ENCODE peak calls at places on chromosome 13, in six cellular contexts. J is ovary; L is CD8-positive, alpha-beta memory T cell; Y is GM12878; Q is psoas muscle; W is osteoblast. O is an unnamed sample.
A peak's percentile ranks its signal among the peaks of the same experiment; 100 is the strongest.

GRCh38 chr13:71290963-71291937 is 575.8 kb downstream of the DACH1 start:
- DNase-seq in Y (peak; percentile 71), W (no peak), Q (no peak), L (peak; percentile 70), J (no peak), O (no peak)

GRCh38 chr13:26601669-26602068 is 44.2 kb downstream of the WASF3 start:
- DNase-seq in L (no peak), J (no peak), Y (peak; percentile 15), Q (no peak), W (no peak), O (no peak)

GRCh38 chr13:32537580-32538233 is 888 bp downstream of the N4BP2L2 start:
- DNase-seq in L (peak; percentile 59), Q (peak; percentile 39), J (peak; percentile 64), Y (no peak), W (peak; percentile 84), O (no peak)

GRCh38 chr13:63680704-63681103 is 2265.1 kb upstream of the PCDH20 start:
- DNase-seq in Y (no peak), Q (no peak), W (no peak), J (no peak), L (no peak), O (no peak)

GRCh38 chr13:50334092-50334778 is 319.0 kb downstream of the KCNRG start:
- DNase-seq in L (no peak), W (no peak), Y (no peak), Q (no peak), J (no peak), O (no peak)

GRCh38 chr13:97798171-97798821 is 155.2 kb upstream of the IPO5 start:
- DNase-seq in Y (no peak), W (no peak), L (no peak), Q (no peak), J (no peak), O (no peak)

GRCh38 chr13:75416327-75417005 is 65.5 kb downstream of the TBC1D4 start:
- DNase-seq in W (no peak), J (no peak), Q (no peak), L (no peak), Y (peak; percentile 36), O (no peak)

GRCh38 chr13:76991432-76991795 is 467 bp upstream of the CLN5 start:
- DNase-seq in Q (peak; percentile 48), L (peak; percentile 95), J (no peak), W (no peak), Y (peak; percentile 35), O (no peak)

GRCh38 chr13:75961911-75962310 is 325.8 kb downstream of the LMO7 start:
- DNase-seq in L (no peak), J (no peak), Y (no peak), Q (no peak), W (no peak), O (no peak)

GRCh38 chr13:25679936-25680335 is 308.2 kb downstream of the ATP8A2 start:
- DNase-seq in Y (no peak), W (no peak), L (no peak), Q (no peak), J (no peak), O (no peak)

GRCh38 chr13:59320021-59320420 is 843.7 kb downstream of the DIAPH3 start:
- DNase-seq in W (no peak), J (no peak), L (no peak), Q (no peak), Y (no peak), O (no peak)

GRCh38 chr13:27419333-27419732 is 5.1 kb upstream of the GTF3A start:
- DNase-seq in Q (no peak), L (no peak), J (no peak), W (no peak), Y (no peak), O (no peak)

GRCh38 chr13:35855531-35856019 is 275.6 kb downstream of the DCLK1 start:
- DNase-seq in L (no peak), J (no peak), W (no peak), Y (no peak), Q (no peak), O (no peak)

GRCh38 chr13:20546559-20546958 is 20.4 kb upstream of the IFT88 start:
- DNase-seq in Y (no peak), W (no peak), L (no peak), Q (no peak), J (no peak), O (no peak)

GRCh38 chr13:83378901-83379300 is 503.4 kb downstream of the SLITRK1 start:
- DNase-seq in L (no peak), Q (no peak), W (peak; percentile 52), J (no peak), Y (no peak), O (no peak)

GRCh38 chr13:73274147-73274546 is 215.3 kb downstream of the KLF5 start:
- DNase-seq in Y (no peak), J (no peak), W (no peak), Q (no peak), L (no peak), O (no peak)

GRCh38 chr13:112859817-112860190 is 109.2 kb upstream of the MCF2L start:
- DNase-seq in J (no peak), W (peak; percentile 49), Q (no peak), Y (no peak), L (no peak), O (peak; percentile 24)

GRCh38 chr13:58949646-58950045 is 1214.1 kb downstream of the DIAPH3 start:
- DNase-seq in Y (no peak), Q (no peak), L (no peak), J (no peak), W (no peak), O (no peak)

GRCh38 chr13:74045583-74045982 is 88.6 kb downstream of the KLF12 start:
- DNase-seq in Q (no peak), W (no peak), J (no peak), L (no peak), Y (no peak), O (no peak)

GRCh38 chr13:79775830-79776229 is 294.9 kb downstream of the NDFIP2 start:
- DNase-seq in Q (no peak), L (no peak), J (no peak), W (peak; percentile 52), Y (no peak), O (peak; percentile 33)

GRCh38 chr13:114118086-114118762 is 14.2 kb downstream of the RASA3 start:
- DNase-seq in J (no peak), W (peak; percentile 95), Q (peak; percentile 7), L (no peak), Y (no peak), O (no peak)
- H3K27ac ChIP-seq in J (no peak overlapping the region), W (peak overlapping the region; percentile 96), Q (peak overlapping the region; percentile 81), L (no peak overlapping the region), Y (no peak overlapping the region), O (no peak overlapping the region)

GRCh38 chr13:29883941-29884518 is 33.6 kb upstream of the UBL3 start:
- DNase-seq in L (no peak), Q (no peak), J (peak; percentile 38), W (peak; percentile 84), Y (no peak), O (no peak)
- H3K27ac ChIP-seq in L (no peak overlapping the region), Q (no peak overlapping the region), J (no peak overlapping the region), W (no peak overlapping the region), Y (no peak overlapping the region), O (peak overlapping the region; percentile 89)

DNA sequence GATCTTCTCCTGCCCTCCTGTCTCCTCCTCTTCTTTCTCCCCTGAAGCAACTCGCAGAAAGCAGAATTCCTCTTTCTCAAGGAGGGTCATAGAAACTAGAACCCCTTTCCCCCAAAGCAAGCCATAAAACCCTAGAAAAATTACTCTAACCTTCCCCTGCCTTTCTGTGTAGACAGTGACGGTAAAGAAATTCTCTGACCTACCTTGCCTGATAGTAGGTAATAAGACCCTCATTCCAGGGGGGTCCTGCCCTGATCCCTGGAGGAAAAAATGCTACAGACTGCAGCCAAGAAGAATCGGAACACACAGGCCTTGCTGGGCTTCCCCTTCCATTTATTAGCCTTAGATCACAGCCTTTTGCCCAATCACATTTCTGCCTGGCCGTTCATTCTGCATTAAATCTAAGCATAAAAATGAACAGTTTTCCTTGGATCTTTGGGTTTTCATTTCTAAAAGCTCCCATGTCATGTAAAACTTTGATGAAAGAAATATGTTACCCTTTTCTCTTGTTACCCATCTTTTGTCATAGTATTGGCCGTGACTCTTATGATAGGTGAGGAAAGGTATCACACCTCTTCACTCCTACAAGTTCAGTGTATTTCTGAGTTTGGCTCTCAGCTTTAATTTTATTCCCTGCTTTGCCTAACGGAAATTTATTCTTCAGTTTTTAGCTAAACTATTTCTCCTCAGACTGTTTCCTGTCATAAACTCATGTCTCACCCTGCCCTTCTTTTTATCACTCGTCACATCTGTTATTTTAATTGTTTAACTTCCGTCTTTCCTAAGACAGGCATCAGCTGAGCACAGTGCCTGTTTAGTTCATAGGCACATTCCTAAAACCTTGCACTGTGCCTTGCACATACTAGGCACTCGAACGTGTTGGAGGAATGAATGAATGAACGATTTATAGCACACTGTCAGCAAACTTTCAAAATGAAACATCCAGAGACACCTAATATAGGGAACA is 20.4 kb upstream of the CPB2 start:
- DNase-seq in L (no peak), Q (no peak), W (no peak), Y (no peak), J (no peak), O (no peak)
- H3K27ac ChIP-seq in L (peak overlapping the region; percentile 19), Q (no peak overlapping the region), W (no peak overlapping the region), Y (no peak overlapping the region), J (no peak overlapping the region), O (peak overlapping the region; percentile 37)

GRCh38 chr13:44312131-44312530 is 61.5 kb upstream of the SERP2 start:
- DNase-seq in J (no peak), L (no peak), W (no peak), Q (no peak), Y (no peak), O (no peak)
- H3K27ac ChIP-seq in J (no peak overlapping the region), L (no peak overlapping the region), W (peak overlapping the region; percentile 98), Q (no peak overlapping the region), Y (no peak overlapping the region), O (no peak overlapping the region)

GRCh38 chr13:110430391-110431338 is 123.6 kb downstream of the COL4A2 start:
- DNase-seq in L (no peak), J (no peak), Q (no peak), W (no peak), Y (no peak), O (no peak)

GRCh38 chr13:110431425-110431824 is 124.3 kb downstream of the COL4A2 start:
- DNase-seq in Y (no peak), W (no peak), Q (no peak), L (no peak), J (no peak), O (no peak)

GRCh38 chr13:110425444-110425780 is 118.3 kb downstream of the COL4A2 start:
- DNase-seq in Y (no peak), W (no peak), Q (no peak), L (no peak), J (no peak), O (no peak)

GRCh38 chr13:110426745-110427144 is 119.7 kb downstream of the COL4A2 start:
- DNase-seq in Y (no peak), W (no peak), L (no peak), Q (no peak), J (no peak), O (no peak)

DNA sequence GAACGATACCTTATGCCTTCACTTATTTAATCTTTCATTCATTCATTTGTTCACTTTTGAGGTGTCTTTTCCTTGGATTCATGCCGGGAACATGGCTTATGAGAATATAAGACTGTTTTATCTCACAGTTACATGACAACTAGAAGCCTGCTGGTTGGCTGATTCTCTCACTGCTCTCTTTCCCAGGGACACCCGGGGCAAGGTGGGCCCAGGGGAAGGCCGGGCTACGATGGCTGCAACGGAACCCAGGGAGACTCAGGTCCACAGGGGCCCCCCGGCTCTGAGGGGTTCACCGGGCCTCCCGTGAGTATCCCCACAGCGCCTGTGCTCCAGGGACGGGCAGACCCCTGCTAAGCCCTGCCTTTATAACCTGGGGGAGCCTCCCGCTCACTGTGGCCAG is 121.2 kb downstream of the COL4A2 start:
- DNase-seq in W (no peak), L (no peak), Q (no peak), Y (no peak), J (no peak), O (no peak)
- H3K27ac ChIP-seq in W (no peak overlapping the region), L (no peak overlapping the region), Q (no peak overlapping the region), Y (no peak overlapping the region), J (no peak overlapping the region), O (no peak overlapping the region)

O was measured in substantia nigra.